ENCODE peak calls at places on chromosomes 16 and 17, in five cellular contexts. N, I, K, M and A are unnamed samples.
A peak's percentile ranks its signal among the peaks of the same experiment; 100 is the strongest.

GRCh38 chr16:11034005-11034404 is 89.6 kb downstream of the CLEC16A start:
- DNase-seq in I (peak; percentile 99), M (peak; percentile 84), K (no peak), N (peak; percentile 63), A (peak; percentile 17)

GRCh38 chr17:31631759-31632158 is 227.3 kb downstream of the COPRS start:
- DNase-seq in K (no peak), N (no peak), I (no peak), M (no peak), A (peak; percentile 60)

GRCh38 chr17:49580981-49581644 is 5.4 kb downstream of the NXPH3 start:
- DNase-seq in I (no peak), K (no peak), M (no peak), N (no peak), A (no peak)

GRCh38 chr17:44351961-44352921 is 7.1 kb downstream of the GRN start:
- DNase-seq in I (no peak), K (no peak), M (no peak), N (peak; percentile 20), A (no peak)

GRCh38 chr17:5237541-5238016 is 2.9 kb upstream of the SCIMP start:
- DNase-seq in K (peak; percentile 67), N (no peak), M (no peak), I (peak; percentile 75), A (peak; percentile 63)

GRCh38 chr16:67022531-67023214 is 6.3 kb upstream of the CBFB start:
- DNase-seq in I (no peak), K (peak; percentile 16), M (no peak), N (no peak), A (peak; percentile 22)

GRCh38 chr17:48597775-48598631 is 4.4 kb upstream of the HOXB5 start:
- DNase-seq in M (peak; percentile 93), I (peak; percentile 85), N (peak; percentile 56), K (no peak), A (no peak)

GRCh38 chr17:10698116-10698818 is 873 bp downstream of the ADPRM start:
- DNase-seq in N (no peak), K (no peak), M (no peak), I (peak; percentile 63), A (no peak)

GRCh38 chr16:82761236-82761635 is 134.5 kb downstream of the CDH13 start:
- DNase-seq in I (peak; percentile 81), N (peak; percentile 43), K (no peak), M (peak; percentile 78), A (peak; percentile 41)

GRCh38 chr17:82662711-82663261 is 14.5 kb upstream of the WDR45B start:
- DNase-seq in I (no peak), N (no peak), K (no peak), M (peak; percentile 59), A (no peak)

GRCh38 chr17:2395258-2396170 is 5.3 kb downstream of the MNT start:
- DNase-seq in K (peak; percentile 82), N (no peak), I (peak; percentile 58), M (peak; percentile 72), A (peak; percentile 52)

GRCh38 chr16:17304124-17304813 is 166.5 kb downstream of the XYLT1 start:
- DNase-seq in K (no peak), I (peak; percentile 54), M (no peak), N (no peak), A (no peak)

GRCh38 chr17:39668141-39668924 is at the start of gene PNMT:
- DNase-seq in I (peak; percentile 42), M (no peak), N (peak; percentile 57), K (peak; percentile 70), A (no peak)

GRCh38 chr16:31216552-31217530 is at the start of gene PYDC1:
- DNase-seq in K (no peak), I (no peak), N (no peak), M (no peak), A (no peak)

GRCh38 chr16:51034481-51035109 is 116.5 kb downstream of the SALL1 start:
- DNase-seq in I (no peak), K (no peak), M (no peak), N (no peak), A (no peak)

GRCh38 chr16:69833791-69834282 is 71.7 kb downstream of the WWP2 start:
- DNase-seq in K (peak; percentile 34), N (no peak), I (no peak), M (no peak), A (no peak)

GRCh38 chr17:61353211-61353610 is 46.4 kb upstream of the TBX2 start:
- DNase-seq in K (no peak), M (no peak), I (no peak), N (no peak), A (no peak)

GRCh38 chr16:79776243-79776884 is 175.8 kb upstream of the MAF start:
- DNase-seq in K (no peak), N (peak; percentile 75), M (peak; percentile 84), I (peak; percentile 79), A (no peak)

GRCh38 chr16:54034684-54035083 is 251.9 kb downstream of the IRX3 start:
- DNase-seq in K (no peak), N (no peak), M (no peak), I (peak; percentile 47), A (no peak)

GRCh38 chr17:79835953-79836951 is 3.0 kb downstream of the CBX4 start:
- DNase-seq in N (no peak), K (peak; percentile 84), I (no peak), M (no peak), A (no peak)

GRCh38 chr17:38587193-38587592 is 18.6 kb downstream of the SRCIN1 start:
- DNase-seq in M (no peak), N (no peak), K (no peak), I (no peak), A (no peak)

GRCh38 chr17:72022328-72022727 is 98.5 kb upstream of the SOX9 start:
- DNase-seq in M (no peak), N (no peak), K (no peak), I (no peak), A (no peak)

GRCh38 chr16:6558133-6558532 is 774.5 kb upstream of the RBFOX1 start:
- DNase-seq in N (no peak), K (no peak), I (no peak), M (no peak), A (no peak)

GRCh38 chr17:15483416-15483815 is 16.0 kb upstream of the CDRT4 start:
- DNase-seq in M (no peak), K (no peak), I (no peak), N (no peak), A (no peak)

GRCh38 chr17:62895650-62896301 is 70.3 kb upstream of the TANC2 start:
- DNase-seq in K (no peak), I (peak; percentile 11), M (no peak), N (no peak), A (peak; percentile 35)

GRCh38 chr16:14181371-14182050 is 110.4 kb downstream of the MRTFB start:
- DNase-seq in M (no peak), N (no peak), K (no peak), I (peak; percentile 96), A (peak; percentile 83)

GRCh38 chr16:1645914-1646525 is 32.1 kb upstream of the JPT2 start:
- DNase-seq in N (no peak), M (no peak), K (no peak), I (peak; percentile 60), A (peak; percentile 44)

DNA sequence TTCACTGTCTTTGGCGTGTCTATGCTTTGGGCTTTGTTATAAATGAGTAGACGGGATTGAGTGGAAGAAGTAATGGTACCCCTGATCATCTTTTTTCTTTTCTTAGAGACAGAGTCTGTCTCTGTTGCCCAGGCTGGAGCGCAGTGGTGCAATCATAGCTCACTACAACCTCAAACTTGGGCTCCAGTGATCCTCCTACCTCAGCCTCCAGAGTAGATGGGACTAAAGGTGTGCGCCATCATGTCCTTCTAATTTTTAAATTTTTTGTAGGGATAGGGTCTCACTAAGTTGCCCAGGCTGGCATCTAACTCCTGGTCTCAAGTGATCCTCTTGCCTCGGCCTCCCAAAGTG is 14.9 kb upstream of the GPRC5B start:
- DNase-seq in M (no peak), N (no peak), I (no peak), K (no peak), A (no peak)
- TF ChIP-seq CTCF in M (no peak), N (no peak), I (no peak), K (no peak), A (peak; percentile 42)

GRCh38 chr17:55005520-55005919 is 37.0 kb downstream of the STXBP4 start:
- DNase-seq in M (no peak), K (no peak), I (peak; percentile 32), N (no peak), A (no peak)
- TF ChIP-seq CTCF in M (no peak), K (peak; percentile 33), I (peak; percentile 46), N (no peak), A (peak; percentile 65)

GRCh38 chr17:20184977-20185619 is 175.9 kb downstream of the SPECC1 start:
- DNase-seq in N (no peak), M (no peak), K (no peak), I (no peak), A (no peak)
- TF ChIP-seq CTCF in N (no peak), M (no peak), K (no peak), I (no peak), A (no peak)

DNA sequence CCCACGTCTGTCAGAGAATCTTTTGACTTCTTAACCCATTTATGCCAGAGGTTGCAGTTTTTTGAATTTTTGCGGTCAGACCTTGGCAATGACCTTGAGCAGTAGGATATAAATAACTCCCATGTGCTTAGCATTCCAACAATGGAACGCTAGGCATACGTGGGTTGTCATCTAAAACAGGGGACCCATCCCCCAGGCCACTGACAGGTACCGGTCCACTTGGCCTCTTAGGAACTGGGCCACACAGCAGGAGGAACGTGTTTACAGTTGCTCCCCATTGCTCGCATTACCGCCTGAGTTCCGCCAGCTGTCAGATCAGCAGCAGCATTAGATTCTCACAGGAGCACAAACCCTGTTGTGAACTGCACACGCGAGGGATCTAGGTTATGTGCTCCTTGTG is 76.8 kb upstream of the LGALS9 start:
- DNase-seq in M (no peak), N (no peak), K (no peak), I (peak; percentile 42), A (no peak)
- TF ChIP-seq CTCF in M (no peak), N (no peak), K (no peak), I (no peak), A (no peak)